ENCODE peak calls at places on chromosomes 4 and X, in four cellular contexts. G is K562, M is H1, N is GM12878. L is an unnamed sample.

GRCh38 chr4:100823066-100823992 is 305.5 kb upstream of the EMCN start:
- DNase-seq in G (no peak), M (no peak), N (peak; percentile 68), L (no peak)

GRCh38 chrX:150872773-150873336 is 25.6 kb downstream of the CD99L2 start:
- DNase-seq in G (no peak), M (no peak), N (no peak), L (no peak)

GRCh38 chrX:40132751-40133150 is 35.0 kb upstream of the BCOR start:
- DNase-seq in G (peak; percentile 76), M (no peak), N (no peak), L (peak; percentile 81)

GRCh38 chr4:96170198-96170597 is 330.3 kb downstream of the PDHA2 start:
- DNase-seq in G (peak; percentile 33), M (no peak), N (no peak), L (no peak)

GRCh38 chr4:165541773-165542459 is 163.1 kb downstream of the CPE start:
- DNase-seq in G (peak; percentile 4), M (no peak), N (no peak), L (no peak)

GRCh38 chr4:71184195-71184781 is 154.5 kb upstream of the SLC4A4 start:
- DNase-seq in G (peak; percentile 46), M (no peak), N (peak; percentile 13), L (peak; percentile 75)

GRCh38 chrX:84155938-84156337 is 32.1 kb downstream of the RPS6KA6 start:
- DNase-seq in G (no peak), M (no peak), N (no peak), L (peak; percentile 35)

GRCh38 chr4:130632731-130633604 is 1537.0 kb downstream of the C4orf33 start:
- DNase-seq in G (no peak), M (no peak), N (no peak), L (no peak)

GRCh38 chrX:120213438-120214265 is 37.0 kb upstream of the ZBTB33 start:
- DNase-seq in G (peak; percentile 61), M (peak; percentile 17), N (peak; percentile 36), L (peak; percentile 59)

GRCh38 chr4:168124008-168124641 is 31.8 kb downstream of the ANXA10 start:
- DNase-seq in G (no peak), M (no peak), N (no peak), L (peak; percentile 88)

GRCh38 chr4:54527532-54527931 is 130.2 kb upstream of the KIT start:
- DNase-seq in G (no peak), M (no peak), N (no peak), L (no peak)

GRCh38 chrX:39729834-39730670 is 367.7 kb downstream of the BCOR start:
- DNase-seq in G (peak; percentile 67), M (no peak), N (no peak), L (no peak)

GRCh38 chr4:106369456-106370060 is 980 bp upstream of the GIMD1 start:
- DNase-seq in G (peak; percentile 61), M (peak; percentile 17), N (peak; percentile 20), L (peak; percentile 86)

GRCh38 chr4:156598138-156598681 is 373.4 kb downstream of the PDGFC start:
- DNase-seq in G (no peak), M (peak; percentile 3), N (no peak), L (peak; percentile 78)

GRCh38 chr4:56655627-56656345 is 25.3 kb downstream of the HOPX start:
- DNase-seq in G (no peak), M (no peak), N (no peak), L (no peak)

GRCh38 chr4:8025668-8026067 is 86.0 kb upstream of the AFAP1 start:
- DNase-seq in G (no peak), M (no peak), N (no peak), L (no peak)

GRCh38 chr4:120218981-120219380 is 152.3 kb upstream of the MAD2L1 start:
- DNase-seq in G (no peak), M (no peak), N (no peak), L (no peak)

GRCh38 chrX:65821721-65822496 is 154.5 kb downstream of the MSN start:
- DNase-seq in G (no peak), M (no peak), N (no peak), L (no peak)

GRCh38 chr4:183765121-183765990 is 106.3 kb downstream of the TRAPPC11 start:
- DNase-seq in G (no peak), M (no peak), N (no peak), L (no peak)

GRCh38 chrX:115360220-115360781 is 70.8 kb downstream of the LUZP4 start:
- DNase-seq in G (no peak), M (no peak), N (no peak), L (no peak)

GRCh38 chr4:145735330-145735638 is 55.3 kb downstream of the C4orf51 start:
- DNase-seq in G (no peak), M (no peak), N (no peak), L (peak; percentile 96)

GRCh38 chr4:19358015-19358414 is 893.7 kb upstream of the SLIT2 start:
- DNase-seq in G (no peak), M (no peak), N (no peak), L (peak; percentile 67)

GRCh38 chr4:185211641-185212040 is 2.2 kb downstream of the SNX25 start:
- DNase-seq in G (no peak), M (no peak), N (no peak), L (no peak)

GRCh38 chrX:1813809-1814208 is 198.9 kb downstream of the ASMT start:
- DNase-seq in G (no peak), M (no peak), N (no peak), L (no peak)

GRCh38 chr4:174880001-174880400 is 38.2 kb upstream of the ADAM29 start:
- DNase-seq in G (no peak), M (no peak), N (no peak), L (no peak)

GRCh38 chrX:16743604-16744325 is 24.4 kb downstream of the SYAP1 start:
- DNase-seq in G (no peak), M (no peak), N (no peak), L (peak; percentile 92)

GRCh38 chr4:127782275-127783025 is at the start of gene HSPA4L:
- DNase-seq in G (no peak), M (no peak), N (peak; percentile 49), L (peak; percentile 45)

GRCh38 chrX:38347136-38347535 is 5.3 kb upstream of the OTC start:
- DNase-seq in G (no peak), M (no peak), N (no peak), L (peak; percentile 52)

GRCh38 chr4:41069268-41069667 is 145.1 kb downstream of the APBB2 start:
- DNase-seq in G (no peak), M (no peak), N (no peak), L (peak; percentile 49)

GRCh38 chr4:42750831-42751230 is 93.9 kb upstream of the ATP8A1 start:
- DNase-seq in G (no peak), M (no peak), N (no peak), L (no peak)

GRCh38 chr4:152678841-152679240 is 956 bp downstream of the TMEM154 start:
- DNase-seq in G (no peak), M (no peak), N (no peak), L (no peak)

GRCh38 chr4:169940460-169940859 is 85.7 kb downstream of the MFAP3L start:
- DNase-seq in G (no peak), M (no peak), N (no peak), L (no peak)

GRCh38 chr4:16031554-16032381 is 52.1 kb downstream of the PROM1 start:
- DNase-seq in G (no peak), M (no peak), N (no peak), L (no peak)

GRCh38 chr4:38856524-38857337 is at the start of gene TLR6:
- DNase-seq in G (peak; percentile 68), M (no peak), N (peak; percentile 91), L (peak; percentile 68)

GRCh38 chr4:15506464-15506863 is 36.8 kb downstream of the CC2D2A start:
- DNase-seq in G (no peak), M (no peak), N (no peak), L (peak; percentile 82)

GRCh38 chr4:27407616-27408015 is 547.0 kb downstream of the STIM2 start:
- DNase-seq in G (no peak), M (no peak), N (no peak), L (no peak)

GRCh38 chr4:33063238-33063637 is 2343.1 kb downstream of the PCDH7 start:
- DNase-seq in G (no peak), M (no peak), N (no peak), L (peak; percentile 54)

GRCh38 chr4:169110633-169111032 is 100.6 kb upstream of the CBR4 start:
- DNase-seq in G (no peak), M (no peak), N (no peak), L (no peak)

GRCh38 chr4:1198070-1198844 is 25.9 kb upstream of the SPON2 start:
- DNase-seq in G (no peak), M (no peak), N (no peak), L (peak; percentile 70)

GRCh38 chr4:1202526-1203378 is 30.4 kb upstream of the SPON2 start:
- DNase-seq in G (no peak), M (no peak), N (no peak), L (no peak)

GRCh38 chr4:1201851-1202525 is 29.6 kb upstream of the SPON2 start:
- DNase-seq in G (no peak), M (no peak), N (peak; percentile 65), L (peak; percentile 95)

GRCh38 chr4:1199556-1200331 is 27.4 kb upstream of the SPON2 start:
- DNase-seq in G (no peak), M (no peak), N (no peak), L (no peak)

DNA sequence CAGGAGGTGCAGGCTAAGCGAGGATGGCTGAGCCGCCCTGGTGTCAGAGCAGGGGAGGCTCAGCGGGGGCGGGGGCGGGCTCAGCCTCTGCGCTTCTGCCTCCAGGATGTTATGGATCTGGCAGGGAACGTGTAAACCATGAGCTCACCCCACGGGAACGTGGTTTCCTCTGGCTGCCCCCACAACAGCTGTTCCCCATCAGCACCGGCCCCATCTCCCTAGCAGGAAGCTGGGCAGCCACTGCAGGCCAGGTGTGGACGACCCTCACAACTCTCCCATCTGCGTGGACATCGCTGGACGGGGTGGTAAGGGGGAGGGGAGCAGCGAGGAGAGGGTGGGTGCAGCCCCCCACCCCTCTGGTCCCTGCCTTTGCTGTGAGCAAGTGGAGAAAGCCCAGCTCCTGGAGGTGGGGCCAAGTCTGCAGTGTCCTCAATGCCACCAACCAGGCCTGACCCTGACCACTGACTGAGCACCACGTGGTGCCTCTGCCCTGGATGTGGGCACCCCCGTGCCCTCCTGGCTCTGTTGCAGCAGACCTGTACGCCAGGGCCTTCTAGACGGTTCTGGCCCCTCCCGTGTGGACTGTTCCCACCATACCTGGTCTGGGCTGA is 28.1 kb upstream of the SPON2 start:
- DNase-seq in G (no peak), M (no peak), N (no peak), L (peak; percentile 95)
- TF ChIP-seq CHD1 in G (no peak), M (no peak), N (no peak), L (no peak)

GRCh38 chr4:121946644-121947043 is 5.2 kb downstream of the TRPC3 start:
- DNase-seq in G (no peak), M (no peak), N (no peak), L (no peak)

GRCh38 chr4:121952290-121952689 is 430 bp upstream of the TRPC3 start:
- DNase-seq in G (no peak), M (no peak), N (no peak), L (no peak)

GRCh38 chr4:121950680-121951569 is 935 bp downstream of the TRPC3 start:
- DNase-seq in G (peak; percentile 18), M (no peak), N (no peak), L (peak; percentile 18)

GRCh38 chr4:121951570-121952110 is at the start of gene TRPC3:
- DNase-seq in G (peak; percentile 47), M (no peak), N (no peak), L (peak; percentile 25)

GRCh38 chr4:121950212-121950679 is 1.6 kb downstream of the TRPC3 start:
- DNase-seq in G (peak; percentile 78), M (peak; percentile 70), N (no peak), L (peak; percentile 69)
- TF ChIP-seq CHD1 in G (no peak), M (no peak), N (no peak), L (no peak)

GRCh38 chr4:150493846-150494245 is 88.1 kb upstream of the MAB21L2 start:
- DNase-seq in G (no peak), M (no peak), N (no peak), L (no peak)
- TF ChIP-seq CHD1 in G (no peak), M (no peak), N (no peak), L (no peak)

GRCh38 chrX:42143866-42144592 is 220.7 kb upstream of the CASK start:
- DNase-seq in G (peak; percentile 7), M (no peak), N (no peak), L (no peak)
- TF ChIP-seq CHD1 in G (no peak), M (no peak), N (no peak), L (no peak)